ENCODE peak calls at places on chromosomes 16 and 17, in seven cellular contexts. L, O, J, A, Z, H and V are unnamed samples.
A peak's percentile ranks its signal among the peaks of the same experiment; 100 is the strongest.

GRCh38 chr17:4987767-4988083 is 250 bp upstream of the CAMTA2 start:
- DNase-seq in H (no peak), O (no peak), A (no peak), Z (no peak), L (no peak), J (no peak), V (no peak)

GRCh38 chr17:82097187-82097918 is 683 bp downstream of the FASN start:
- DNase-seq in Z (peak; percentile 44), A (peak; percentile 68), O (no peak), J (peak; percentile 30), L (peak; percentile 79), H (peak; percentile 34), V (peak; percentile 28)

GRCh38 chr16:65318138-65318537 is 196.3 kb upstream of the CDH11 start:
- DNase-seq in A (no peak), L (peak; percentile 52), J (no peak), Z (no peak), O (no peak), H (no peak), V (no peak)

GRCh38 chr16:49342336-49343265 is 31.0 kb upstream of the C16orf78 start:
- DNase-seq in A (no peak), L (no peak), H (no peak), O (no peak), Z (no peak), J (no peak), V (no peak)

GRCh38 chr17:29624586-29624985 is 1.9 kb upstream of the CORO6 start:
- DNase-seq in O (no peak), L (no peak), J (no peak), Z (no peak), A (no peak), H (no peak), V (no peak)

GRCh38 chr16:6020162-6020980 is 922.8 kb upstream of the EEF2KMT start:
- DNase-seq in Z (no peak), L (no peak), H (no peak), O (no peak), J (no peak), A (no peak), V (no peak)

GRCh38 chr17:59155439-59156177 is at the start of gene PRR11:
- DNase-seq in H (peak; percentile 100), O (peak; percentile 100), Z (peak; percentile 100), A (peak; percentile 97), L (peak; percentile 100), J (peak; percentile 99), V (peak; percentile 100)

GRCh38 chr16:4976079-4976478 is 17.9 kb downstream of the SEC14L5 start:
- DNase-seq in A (no peak), O (peak; percentile 71), L (no peak), Z (no peak), H (no peak), J (peak; percentile 56), V (no peak)

GRCh38 chr16:65062736-65063583 is 58.9 kb downstream of the CDH11 start:
- DNase-seq in L (no peak), O (no peak), A (no peak), J (no peak), H (no peak), Z (no peak), V (no peak)

GRCh38 chr16:85557976-85558589 is 55.0 kb upstream of the GSE1 start:
- DNase-seq in J (peak; percentile 66), H (no peak), L (no peak), A (no peak), Z (no peak), O (no peak), V (no peak)

GRCh38 chr16:67936124-67936875 is at the start of gene PSMB10:
- DNase-seq in Z (peak; percentile 65), H (no peak), A (peak; percentile 58), O (peak; percentile 57), J (no peak), L (peak; percentile 83), V (peak; percentile 73)

GRCh38 chr16:88878967-88879787 is 12.7 kb upstream of the PABPN1L start:
- DNase-seq in L (peak; percentile 10), O (no peak), A (no peak), Z (no peak), J (no peak), H (no peak), V (no peak)

GRCh38 chr17:79645777-79646088 is 34.9 kb upstream of the RBFOX3 start:
- DNase-seq in H (no peak), A (no peak), J (no peak), L (no peak), O (no peak), Z (no peak), V (no peak)

GRCh38 chr16:86068722-86069121 is 169.8 kb downstream of the IRF8 start:
- DNase-seq in H (no peak), A (no peak), Z (no peak), O (no peak), L (no peak), J (no peak), V (no peak)

GRCh38 chr16:70475054-70475871 is 20.9 kb downstream of the FCSK start:
- DNase-seq in H (no peak), O (no peak), Z (no peak), J (no peak), A (no peak), L (no peak), V (no peak)

GRCh38 chr17:223723-224471 is 42.4 kb upstream of the DOC2B start:
- DNase-seq in J (no peak), Z (no peak), O (no peak), H (no peak), A (no peak), L (no peak), V (no peak)

GRCh38 chr16:31354394-31355291 is at the start of gene ITGAX:
- DNase-seq in L (peak; percentile 42), H (peak; percentile 91), A (peak; percentile 11), Z (peak; percentile 45), O (peak; percentile 53), J (no peak), V (peak; percentile 4)

GRCh38 chr16:70749681-70750601 is 51.0 kb downstream of the VAC14 start:
- DNase-seq in O (no peak), Z (no peak), A (peak; percentile 34), J (no peak), L (peak; percentile 31), H (peak; percentile 74), V (no peak)

GRCh38 chr16:76389126-76389525 is 111.9 kb downstream of the CNTNAP4 start:
- DNase-seq in Z (no peak), L (no peak), O (no peak), H (no peak), A (no peak), J (no peak), V (peak; percentile 16)

GRCh38 chr17:32833076-32833475 is 43.8 kb downstream of the MYO1D start:
- DNase-seq in O (no peak), J (no peak), A (no peak), H (no peak), Z (no peak), L (no peak), V (no peak)

GRCh38 chr16:58187657-58188430 is 10.1 kb downstream of the CSNK2A2 start:
- DNase-seq in L (no peak), Z (no peak), J (no peak), O (no peak), H (no peak), A (no peak), V (no peak)

GRCh38 chr16:46974352-46974751 is 878 bp upstream of the DNAJA2 start:
- DNase-seq in O (peak; percentile 96), L (peak; percentile 32), H (no peak), J (peak; percentile 61), A (no peak), Z (no peak), V (peak; percentile 9)

GRCh38 chr16:70162041-70162451 is 11.5 kb upstream of the CLEC18C start:
- DNase-seq in O (no peak), H (peak; percentile 91), J (no peak), Z (peak; percentile 47), L (peak; percentile 48), A (peak; percentile 12), V (peak; percentile 45)

GRCh38 chr16:72560617-72561016 is 388.7 kb upstream of the PMFBP1 start:
- DNase-seq in H (no peak), L (peak; percentile 57), A (peak; percentile 20), J (no peak), O (no peak), Z (no peak), V (peak; percentile 56)

GRCh38 chr16:27640277-27640600 is 90.3 kb downstream of the KATNIP start:
- DNase-seq in O (no peak), L (no peak), H (no peak), Z (no peak), A (no peak), J (no peak), V (no peak)

GRCh38 chr16:22420606-22421135 is 46.3 kb upstream of the CDR2 start:
- DNase-seq in J (no peak), H (no peak), L (no peak), Z (no peak), A (no peak), O (no peak), V (no peak)

GRCh38 chr17:4609761-4610160 is 25.4 kb downstream of the SMTNL2 start:
- DNase-seq in J (no peak), L (no peak), A (no peak), Z (no peak), O (no peak), H (no peak), V (no peak)

GRCh38 chr17:18225121-18225561 is 294 bp upstream of the LLGL1 start:
- DNase-seq in J (peak; percentile 95), H (peak; percentile 85), A (peak; percentile 97), L (peak; percentile 97), O (peak; percentile 47), Z (peak; percentile 90), V (peak; percentile 90)

GRCh38 chr17:61390479-61390791 is 9.2 kb upstream of the TBX2 start:
- DNase-seq in O (no peak), J (no peak), H (no peak), A (no peak), Z (no peak), L (no peak), V (no peak)

GRCh38 chr16:86834451-86835035 is 256.2 kb downstream of the FOXL1 start:
- DNase-seq in O (no peak), H (peak; percentile 74), L (peak; percentile 59), Z (peak; percentile 58), J (no peak), A (no peak), V (peak; percentile 25)

GRCh38 chr17:43475494-43476089 is 8.2 kb upstream of the DHX8 start:
- DNase-seq in A (no peak), O (no peak), L (no peak), H (no peak), J (no peak), Z (no peak), V (no peak)

GRCh38 chr16:50154369-50154947 is 1.4 kb downstream of the TENT4B start:
- DNase-seq in A (peak; percentile 29), L (peak; percentile 40), J (peak; percentile 12), H (no peak), O (no peak), Z (no peak), V (no peak)

GRCh38 chr16:82082097-82082496 is 47.0 kb downstream of the HSD17B2 start:
- DNase-seq in L (no peak), Z (no peak), H (no peak), J (no peak), O (no peak), A (no peak), V (no peak)